ENCODE peak calls at places on chromosomes 6 and 20, in six cellular contexts. A, O, D, J, F and T are unnamed samples.

GRCh38 chr6:99425647-99426453 is 742 bp upstream of the PNISR start:
- DNase-seq in F (peak; percentile 67), A (peak; percentile 91), O (peak; percentile 90), D (no peak), J (peak; percentile 58), T (peak; percentile 91)

GRCh38 chr6:113690255-113690956 is 166.7 kb upstream of the MARCKS start:
- DNase-seq in O (no peak), D (peak; percentile 34), F (no peak), A (peak; percentile 58), J (peak; percentile 10), T (peak; percentile 20)

GRCh38 chr20:34124469-34125249 is 12.6 kb upstream of the EIF2S2 start:
- DNase-seq in D (no peak), J (peak; percentile 47), O (no peak), F (no peak), A (no peak), T (no peak)

GRCh38 chr6:51585264-51585663 is 502.1 kb downstream of the PKHD1 start:
- DNase-seq in D (no peak), O (no peak), A (no peak), F (no peak), J (no peak), T (no peak)

GRCh38 chr6:146545608-146546007 is 2.0 kb downstream of the RAB32 start:
- DNase-seq in J (no peak), F (no peak), O (no peak), D (no peak), A (no peak), T (peak; percentile 70)

GRCh38 chr20:37850724-37851123 is 52.2 kb upstream of the VSTM2L start:
- DNase-seq in D (no peak), J (no peak), F (peak; percentile 47), O (no peak), A (no peak), T (no peak)

GRCh38 chr6:139262519-139263300 is 29.1 kb downstream of the TXLNB start:
- DNase-seq in F (no peak), D (no peak), O (no peak), J (no peak), A (no peak), T (no peak)

GRCh38 chr6:131258010-131258652 is 122.9 kb downstream of the AKAP7 start:
- DNase-seq in O (no peak), A (no peak), D (no peak), J (no peak), F (no peak), T (no peak)

DNA sequence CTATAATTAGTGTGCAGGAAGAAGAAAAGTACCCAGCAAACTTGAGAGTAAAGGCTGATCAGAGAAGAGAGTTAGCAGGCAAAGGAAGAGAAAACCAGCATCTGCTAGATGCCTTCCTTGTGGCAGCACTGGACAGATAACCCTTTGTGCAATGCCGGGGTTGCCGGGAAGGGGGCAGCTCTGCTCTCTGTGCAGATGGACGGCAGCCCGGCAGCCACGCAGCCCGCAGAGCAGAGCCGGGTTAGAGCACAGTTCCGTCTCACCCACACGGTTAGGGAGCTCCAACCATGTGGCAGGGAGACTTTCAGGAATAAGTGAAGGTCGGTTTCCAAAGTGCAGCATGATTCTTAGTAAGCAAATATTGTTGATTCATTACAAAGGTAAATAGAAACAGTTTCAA is 80.0 kb upstream of the RPS6KA2 start:
- DNase-seq in F (no peak), J (peak; percentile 45), D (no peak), O (peak; percentile 81), A (peak; percentile 22), T (peak; percentile 64)
- TF ChIP-seq GABPA in F (no peak), J (no peak), D (no peak), O (peak; percentile 43), A (no peak), T (no peak)

DNA sequence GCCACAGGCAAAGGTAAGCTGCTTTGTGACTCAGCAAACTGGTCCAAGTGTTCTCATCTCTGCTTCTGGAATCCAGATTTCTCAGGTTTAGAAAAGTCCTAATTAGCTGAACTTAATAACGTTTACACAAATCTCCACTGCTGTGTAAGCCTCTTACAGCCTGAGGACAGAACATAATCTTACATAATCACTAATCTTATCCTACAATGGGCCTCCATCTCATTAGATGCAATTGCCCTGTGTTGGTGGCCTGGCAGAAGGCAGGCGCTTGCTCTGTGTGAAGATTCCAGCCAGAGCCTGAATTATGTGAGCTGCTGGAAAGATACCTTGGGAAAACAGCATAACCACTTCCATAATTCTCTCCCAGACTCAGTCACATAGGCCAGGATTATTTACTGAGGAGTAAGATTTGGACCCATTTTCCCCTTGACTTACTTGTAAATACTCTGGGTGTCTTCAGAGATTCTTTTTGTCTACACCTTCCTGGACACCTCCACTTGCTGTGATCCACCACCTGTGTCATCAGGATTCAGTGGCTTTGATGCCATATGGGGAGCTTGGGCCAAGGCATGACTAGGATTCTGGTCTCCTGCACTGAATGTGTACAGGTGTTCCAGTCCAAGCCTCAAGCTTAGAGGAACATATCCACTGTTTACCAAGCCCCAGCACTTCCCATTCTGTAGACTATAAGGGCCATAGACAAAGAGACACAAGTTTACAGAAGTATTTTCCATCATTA is 104.4 kb downstream of the C6orf118 start:
- DNase-seq in A (no peak), J (no peak), F (no peak), O (no peak), D (no peak), T (no peak)
- H3K4me3 ChIP-seq in A (no peak overlapping the region), J (no peak overlapping the region), F (no peak overlapping the region), O (no peak overlapping the region), D (no peak overlapping the region), T (no peak overlapping the region)

DNA sequence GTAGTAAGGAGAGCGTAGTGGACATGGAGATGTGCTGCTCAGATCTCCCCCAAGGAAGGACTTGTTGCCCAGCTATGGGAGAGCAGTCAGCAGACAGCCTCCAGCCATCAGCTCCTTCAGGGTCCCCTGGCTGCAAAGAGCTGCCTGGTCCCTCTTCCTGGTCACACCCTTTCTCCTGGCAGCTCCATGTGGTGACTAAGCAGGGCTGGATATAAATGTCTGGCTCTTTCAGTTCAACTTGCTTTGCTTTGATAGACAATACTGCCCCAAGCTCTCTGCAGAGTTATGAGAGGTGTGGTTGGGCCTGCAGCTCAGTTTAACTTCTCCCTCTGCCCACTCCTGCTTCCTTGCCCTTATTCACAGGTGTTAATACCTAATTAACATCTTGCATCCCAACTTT is 64.1 kb upstream of the DDR1 start:
- DNase-seq in A (peak; percentile 65), J (no peak), O (no peak), F (no peak), D (no peak), T (no peak)
- TF ChIP-seq GABPA in A (no peak), J (no peak), O (no peak), F (no peak), D (no peak), T (no peak)

GRCh38 chr6:111258615-111259088 is 171.3 kb downstream of the SLC16A10 start:
- DNase-seq in D (no peak), F (no peak), J (no peak), A (no peak), O (no peak), T (no peak)
- H3K4me3 ChIP-seq in D (peak overlapping the region; percentile 10), F (no peak overlapping the region), J (peak overlapping the region; percentile 98), A (peak overlapping the region; percentile 89), O (peak overlapping the region; percentile 76), T (peak overlapping the region; percentile 35)

DNA sequence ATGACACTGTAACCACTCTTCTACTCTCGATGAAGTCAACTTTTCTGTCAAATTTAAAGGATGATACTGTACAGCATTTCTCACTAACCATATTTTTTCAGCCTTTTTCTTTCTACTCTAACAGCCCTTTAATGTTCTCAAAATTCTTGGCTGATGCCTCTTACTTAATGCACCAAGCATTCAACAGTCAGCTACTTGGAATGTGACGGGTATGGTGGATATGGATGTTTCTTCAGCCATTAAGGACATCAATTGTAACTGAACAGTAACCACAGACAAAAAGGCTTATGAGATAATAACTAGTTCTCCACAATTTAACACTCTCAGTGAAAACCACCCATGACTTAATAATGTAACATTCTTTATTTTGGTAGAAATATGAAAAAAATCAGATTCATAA is 467.2 kb upstream of the ZNF337 start:
- DNase-seq in F (no peak), O (no peak), J (no peak), D (no peak), A (no peak), T (no peak)
- TF ChIP-seq GABPA in F (no peak), O (no peak), J (peak; percentile 9), D (no peak), A (no peak), T (no peak)

GRCh38 chr6:167933847-167934246 is 63.6 kb upstream of the KIF25 start:
- DNase-seq in A (no peak), D (no peak), O (no peak), F (no peak), J (no peak), T (no peak)
- H3K4me3 ChIP-seq in A (no peak overlapping the region), D (no peak overlapping the region), O (no peak overlapping the region), F (no peak overlapping the region), J (no peak overlapping the region), T (no peak overlapping the region)

DNA sequence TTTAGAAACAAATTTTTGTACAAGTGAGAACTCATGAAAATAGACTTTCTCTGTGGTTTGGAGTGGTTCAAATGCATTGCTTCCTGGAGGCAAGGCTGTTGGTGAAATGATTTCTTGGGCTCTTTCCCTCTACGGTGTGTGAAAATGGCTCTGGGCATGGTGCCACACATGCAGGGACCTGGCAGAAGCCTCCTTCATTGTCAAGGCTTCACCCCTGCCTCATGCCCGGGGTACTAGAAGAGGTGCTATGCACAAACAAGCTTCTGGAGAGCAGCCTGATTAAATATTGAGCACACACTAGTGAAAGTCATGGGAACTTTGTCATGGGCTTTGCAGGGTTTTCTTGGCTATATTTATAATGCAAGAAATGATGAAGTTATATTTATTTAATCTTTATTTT is 20.8 kb downstream of the C6orf89 start:
- DNase-seq in O (no peak), A (no peak), J (no peak), F (no peak), D (no peak), T (no peak)
- TF ChIP-seq GABPA in O (no peak), A (no peak), J (no peak), F (no peak), D (no peak), T (no peak)